ENCODE peak calls at places on chromosomes 16 and 17, in seven cellular contexts. T is PC-3, I is osteoblast, O is SK-N-SH, V is OCI-LY7, X is mammary epithelial cell, N is GM23248. Q is an unnamed sample.

GRCh38 chr16:17397499-17397891 is 73.3 kb downstream of the XYLT1 start:
- DNase-seq in X (no peak), T (no peak), N (peak; percentile 64), O (peak; percentile 59), I (peak; percentile 86), V (no peak), Q (no peak)

GRCh38 chr17:78706271-78706915 is 75.7 kb downstream of the CYTH1 start:
- DNase-seq in I (no peak), T (peak; percentile 97), O (no peak), V (peak; percentile 78), X (peak; percentile 98), N (no peak), Q (peak; percentile 84)

GRCh38 chr17:64448665-64449512 is at the start of gene MILR1:
- DNase-seq in T (peak; percentile 90), V (peak; percentile 92), O (no peak), N (peak; percentile 93), I (peak; percentile 86), X (peak; percentile 72), Q (peak; percentile 97)

GRCh38 chr16:79165541-79165940 is 435.0 kb downstream of the MAF start:
- DNase-seq in I (no peak), T (no peak), V (no peak), O (no peak), X (no peak), N (no peak), Q (no peak)

GRCh38 chr16:4176794-4177438 is 60.7 kb upstream of the ADCY9 start:
- DNase-seq in X (peak; percentile 66), N (peak; percentile 91), I (peak; percentile 88), T (peak; percentile 54), O (no peak), V (peak; percentile 8), Q (peak; percentile 85)

GRCh38 chr17:40750391-40750790 is 4.7 kb downstream of the KRT25 start:
- DNase-seq in T (no peak), N (no peak), X (no peak), V (no peak), O (no peak), I (no peak), Q (no peak)

GRCh38 chr16:72865258-72865657 is 182.7 kb downstream of the ZFHX3 start:
- DNase-seq in N (no peak), I (no peak), V (no peak), X (no peak), T (no peak), O (no peak), Q (no peak)

GRCh38 chr16:21184834-21185233 is 26.4 kb downstream of the LDAF1 start:
- DNase-seq in N (peak; percentile 30), X (peak; percentile 63), O (no peak), T (no peak), V (no peak), I (no peak), Q (peak; percentile 49)

GRCh38 chr16:68062910-68063393 is 22.2 kb upstream of the NFATC3 start:
- DNase-seq in T (no peak), I (no peak), N (no peak), O (no peak), V (no peak), X (no peak), Q (no peak)

GRCh38 chr17:42675348-42675983 is 1.3 kb downstream of the PLEKHH3 start:
- DNase-seq in I (peak; percentile 94), O (peak; percentile 73), V (peak; percentile 33), N (no peak), T (no peak), X (no peak), Q (no peak)

GRCh38 chr17:35448214-35448898 is at the start of gene SLFN13:
- DNase-seq in N (peak; percentile 59), X (peak; percentile 71), V (peak; percentile 22), O (peak; percentile 17), T (peak; percentile 68), I (peak; percentile 58), Q (no peak)

GRCh38 chr17:835263-835662 is 53.1 kb downstream of the MRM3 start:
- DNase-seq in N (peak; percentile 98), I (peak; percentile 97), V (no peak), X (peak; percentile 80), T (peak; percentile 2), O (no peak), Q (no peak)

GRCh38 chr17:72922223-72922622 is 170.3 kb downstream of the SLC39A11 start:
- DNase-seq in N (no peak), T (no peak), O (no peak), X (no peak), V (no peak), I (no peak), Q (no peak)

GRCh38 chr17:47948706-47949196 is 7.4 kb downstream of the PNPO start:
- DNase-seq in N (peak; percentile 41), X (peak; percentile 73), T (peak; percentile 96), I (no peak), O (no peak), V (no peak), Q (no peak)

GRCh38 chr17:10036511-10037061 is 131.5 kb upstream of the RCVRN start:
- DNase-seq in T (no peak), N (peak; percentile 40), V (no peak), X (no peak), O (no peak), I (no peak), Q (no peak)

GRCh38 chr16:51982715-51983680 is 563.9 kb downstream of the TOX3 start:
- DNase-seq in T (peak; percentile 66), X (peak; percentile 42), V (peak; percentile 66), I (peak; percentile 83), N (peak; percentile 73), O (peak; percentile 48), Q (peak; percentile 87)

GRCh38 chr17:51258756-51259573 is 884 bp downstream of the MBTD1 start:
- DNase-seq in V (peak; percentile 52), O (no peak), N (peak; percentile 53), T (peak; percentile 34), X (peak; percentile 4), I (peak; percentile 58), Q (peak; percentile 63)

GRCh38 chr17:218711-219110 is 37.3 kb upstream of the DOC2B start:
- DNase-seq in V (no peak), T (no peak), I (no peak), O (no peak), N (no peak), X (no peak), Q (no peak)

GRCh38 chr17:51907041-51907440 is 251.5 kb downstream of the CA10 start:
- DNase-seq in T (no peak), I (no peak), V (no peak), N (no peak), O (no peak), X (no peak), Q (no peak)

GRCh38 chr16:58741166-58741565 is 7.0 kb upstream of the GOT2 start:
- DNase-seq in I (no peak), V (no peak), X (no peak), N (no peak), T (no peak), O (no peak), Q (no peak)

DNA sequence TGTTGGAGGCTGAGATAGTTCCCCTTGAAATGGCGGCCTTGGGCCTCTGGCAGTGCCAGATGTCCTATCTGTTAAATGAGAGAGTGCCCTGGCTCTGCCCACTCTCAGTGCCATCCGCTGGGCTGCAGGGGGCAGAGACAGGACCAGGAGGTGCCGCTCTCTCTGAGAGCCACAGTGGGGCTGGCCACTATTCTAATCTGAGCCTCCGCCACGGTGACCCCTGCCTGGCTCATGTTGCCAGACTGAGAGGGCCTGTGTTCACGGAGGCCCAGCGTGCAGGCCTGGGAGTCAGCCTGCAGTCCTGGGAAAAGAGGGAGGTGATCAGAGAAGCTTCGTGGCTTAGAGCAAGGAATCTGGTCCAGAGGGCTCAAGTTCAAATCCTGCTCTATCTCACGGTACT is 6.5 kb downstream of the ATP2A3 start:
- DNase-seq in I (no peak), V (no peak), X (no peak), O (peak; percentile 74), T (no peak), N (no peak), Q (no peak)
- H4K20me1 ChIP-seq in I (no peaks in the 10 kb centered on the region), V (peaks cover 36% of the 10 kb centered on the region), X (no peaks in the 10 kb centered on the region), O (no peaks in the 10 kb centered on the region), T (no peaks in the 10 kb centered on the region), N (no peaks in the 10 kb centered on the region), Q (peaks cover 72% of the 10 kb centered on the region)

GRCh38 chr17:62105861-62106260 is 40.8 kb upstream of the MED13 start:
- DNase-seq in O (no peak), T (no peak), N (no peak), V (no peak), I (no peak), X (no peak), Q (no peak)

GRCh38 chr17:62109924-62110323 is 44.8 kb upstream of the MED13 start:
- DNase-seq in T (peak; percentile 61), N (no peak), X (peak; percentile 22), V (no peak), O (no peak), I (no peak), Q (no peak)

GRCh38 chr17:62110923-62111484 is 45.9 kb upstream of the MED13 start:
- DNase-seq in I (no peak), N (peak; percentile 60), V (no peak), O (no peak), X (peak; percentile 47), T (peak; percentile 70), Q (no peak)

GRCh38 chr17:62109378-62109902 is 44.4 kb upstream of the MED13 start:
- DNase-seq in X (peak; percentile 82), T (peak; percentile 95), N (peak; percentile 85), V (peak; percentile 72), I (peak; percentile 82), O (peak; percentile 79), Q (peak; percentile 91)

DNA sequence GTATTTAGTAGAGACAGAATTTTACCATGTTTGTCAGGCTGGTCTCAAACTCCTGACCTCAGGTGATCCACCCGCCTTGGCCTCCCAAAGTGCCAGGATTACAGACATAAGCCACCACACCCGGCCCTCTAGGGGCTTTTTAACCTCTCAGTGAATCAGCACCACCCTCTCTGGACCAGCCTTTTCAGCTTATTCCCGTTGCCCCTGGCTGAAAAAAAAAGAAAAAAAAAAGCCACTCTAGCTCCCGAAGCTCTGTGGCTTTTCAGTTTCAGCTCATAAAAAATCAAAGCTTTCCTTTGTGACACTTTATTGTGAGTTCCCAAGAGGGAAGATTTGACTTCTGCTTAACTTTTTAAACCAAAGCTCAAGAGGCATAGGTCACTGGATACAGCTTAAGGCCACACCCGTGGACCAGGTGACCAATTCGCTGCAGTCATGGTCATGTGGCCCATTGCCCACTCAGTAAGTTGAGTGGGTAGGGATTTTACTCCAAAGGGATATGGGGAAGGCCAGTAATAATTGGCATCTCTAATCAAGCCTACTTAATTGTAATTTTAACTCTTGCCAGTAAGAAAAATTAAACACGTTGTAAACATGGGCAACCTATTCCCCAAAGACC is 46.6 kb upstream of the MED13 start:
- DNase-seq in V (no peak), T (no peak), O (no peak), X (no peak), N (peak; percentile 9), I (no peak), Q (no peak)
- H3K27ac ChIP-seq in V (no peak overlapping the region), T (peak overlapping the region; percentile 58), O (no peak overlapping the region), X (no peak overlapping the region), N (no peak overlapping the region), I (no peak overlapping the region), Q (no peak overlapping the region)

DNA sequence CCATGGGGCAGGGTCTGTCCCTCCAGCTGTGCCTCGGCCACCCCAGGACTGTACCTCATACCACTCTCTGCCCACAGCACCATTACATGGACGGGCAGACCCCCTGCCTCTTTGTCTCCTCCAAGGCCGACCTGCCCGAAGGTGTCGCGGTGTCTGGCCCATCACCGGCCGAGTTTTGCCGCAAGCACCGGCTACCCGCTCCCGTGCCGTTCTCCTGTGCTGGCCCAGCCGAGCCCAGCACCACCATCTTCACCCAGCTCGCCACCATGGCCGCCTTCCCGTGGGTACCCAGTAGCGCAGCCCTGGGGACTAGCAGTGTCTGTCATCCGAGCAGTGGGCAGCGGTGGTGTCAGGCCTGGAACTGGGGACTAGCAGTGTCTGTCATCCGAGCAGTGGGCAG is 2.6 kb upstream of the RHBDL1 start:
- DNase-seq in T (no peak), V (no peak), X (no peak), N (no peak), O (no peak), I (no peak), Q (no peak)
- H4K20me1 ChIP-seq in T (no peaks in the 10 kb centered on the region), V (no peaks in the 10 kb centered on the region), X (no peaks in the 10 kb centered on the region), N (no peaks in the 10 kb centered on the region), O (peaks cover 6% of the 10 kb centered on the region), I (peaks cover 44% of the 10 kb centered on the region), Q (peaks cover 22% of the 10 kb centered on the region)

GRCh38 chr16:84042879-84043485 is 387 bp upstream of the SLC38A8 start:
- DNase-seq in I (no peak), V (no peak), X (no peak), T (no peak), O (no peak), N (no peak), Q (no peak)
- H3K27ac ChIP-seq in I (no peak overlapping the region), V (no peak overlapping the region), X (no peak overlapping the region), T (no peak overlapping the region), O (no peak overlapping the region), N (no peak overlapping the region), Q (no peak overlapping the region)

Q was measured in Karpas-422.